ENCODE peak calls at places on chromosomes 16 and 17, in five cellular contexts. One of them, this sample, is unnamed.

GRCh38 chr16:14384745-14385144 is 245.3 kb downstream of the PARN start:
- DNase-seq in heart left ventricle: no peak
- DNase-seq in upper lobe of right lung: no peak
- DNase-seq in H1: no peak
- DNase-seq in A549: no peak
- DNase-seq in this sample: no peak

GRCh38 chr16:8600144-8600856 is 10.0 kb upstream of the TMEM114 start:
- DNase-seq in upper lobe of right lung: no peak
- DNase-seq in H1: no peak
- DNase-seq in heart left ventricle: no peak
- DNase-seq in A549: no peak
- DNase-seq in this sample: no peak

GRCh38 chr16:89729863-89730574 is 8.7 kb downstream of the ZNF276 start:
- DNase-seq in upper lobe of right lung: no peak
- DNase-seq in heart left ventricle: no peak
- DNase-seq in H1: no peak
- DNase-seq in A549: no peak
- DNase-seq in this sample: peak

GRCh38 chr17:42291136-42291535 is 2.8 kb downstream of the STAT5A start:
- DNase-seq in upper lobe of right lung: peak
- DNase-seq in A549: no peak
- DNase-seq in heart left ventricle: peak
- DNase-seq in H1: no peak
- DNase-seq in this sample: no peak

GRCh38 chr17:38330941-38331411 is 12.8 kb downstream of the GPR179 start:
- DNase-seq in A549: no peak
- DNase-seq in heart left ventricle: no peak
- DNase-seq in upper lobe of right lung: peak
- DNase-seq in H1: no peak
- DNase-seq in this sample: no peak

GRCh38 chr17:27245230-27245696 is 48.7 kb upstream of the WSB1 start:
- DNase-seq in A549: peak
- DNase-seq in heart left ventricle: peak
- DNase-seq in H1: peak
- DNase-seq in upper lobe of right lung: peak
- DNase-seq in this sample: peak

GRCh38 chr17:12928736-12929135 is 89.1 kb downstream of the ELAC2 start:
- DNase-seq in A549: peak
- DNase-seq in heart left ventricle: no peak
- DNase-seq in upper lobe of right lung: no peak
- DNase-seq in H1: no peak
- DNase-seq in this sample: no peak

GRCh38 chr17:41835800-41836549 is at the start of gene NT5C3B:
- DNase-seq in upper lobe of right lung: peak
- DNase-seq in H1: peak
- DNase-seq in A549: peak
- DNase-seq in heart left ventricle: peak
- DNase-seq in this sample: peak

GRCh38 chr16:3022208-3022696 is 1.5 kb downstream of the HCFC1R1 start:
- DNase-seq in heart left ventricle: peak
- DNase-seq in H1: peak
- DNase-seq in A549: peak
- DNase-seq in upper lobe of right lung: peak
- DNase-seq in this sample: peak

GRCh38 chr17:16910341-16910740 is 61.6 kb downstream of the TNFRSF13B start:
- DNase-seq in heart left ventricle: no peak
- DNase-seq in A549: no peak
- DNase-seq in upper lobe of right lung: no peak
- DNase-seq in H1: peak
- DNase-seq in this sample: no peak

GRCh38 chr17:77330602-77331081 is 189.9 kb downstream of the SEC14L1 start:
- DNase-seq in H1: no peak
- DNase-seq in upper lobe of right lung: peak
- DNase-seq in heart left ventricle: peak
- DNase-seq in A549: no peak
- DNase-seq in this sample: no peak

GRCh38 chr17:43931062-43931571 is 11.2 kb downstream of the PPY start:
- DNase-seq in upper lobe of right lung: no peak
- DNase-seq in H1: no peak
- DNase-seq in heart left ventricle: no peak
- DNase-seq in A549: peak
- DNase-seq in this sample: no peak

GRCh38 chr17:63983326-63983725 is 10.6 kb upstream of the SCN4A start:
- DNase-seq in heart left ventricle: peak
- DNase-seq in upper lobe of right lung: no peak
- DNase-seq in H1: no peak
- DNase-seq in A549: no peak
- DNase-seq in this sample: no peak

GRCh38 chr17:63986842-63987615 is 11.1 kb upstream of the PRR29 start:
- DNase-seq in H1: no peak
- DNase-seq in heart left ventricle: no peak
- DNase-seq in upper lobe of right lung: no peak
- DNase-seq in A549: no peak
- DNase-seq in this sample: no peak

GRCh38 chr17:63985387-63986140 is 12.6 kb upstream of the PRR29 start:
- DNase-seq in heart left ventricle: no peak
- DNase-seq in upper lobe of right lung: no peak
- DNase-seq in A549: no peak
- DNase-seq in H1: peak
- DNase-seq in this sample: no peak

GRCh38 chr17:63984651-63985386 is 12.1 kb upstream of the SCN4A start:
- DNase-seq in heart left ventricle: peak
- DNase-seq in H1: no peak
- DNase-seq in upper lobe of right lung: no peak
- DNase-seq in A549: peak
- DNase-seq in this sample: no peak

GRCh38 chr17:63984206-63984605 is 11.5 kb upstream of the SCN4A start:
- DNase-seq in heart left ventricle: no peak
- DNase-seq in A549: no peak
- DNase-seq in upper lobe of right lung: no peak
- DNase-seq in H1: no peak
- DNase-seq in this sample: no peak
- H3K4me3 ChIP-seq in heart left ventricle: no peak
- H3K4me3 ChIP-seq in A549: no peak
- H3K4me3 ChIP-seq in upper lobe of right lung: no peak
- H3K4me3 ChIP-seq in H1: no peak
- H3K4me3 ChIP-seq in this sample: no peak

GRCh38 chr16:71626018-71626857 is at the start of gene MARVELD3:
- DNase-seq in upper lobe of right lung: peak
- DNase-seq in heart left ventricle: no peak
- DNase-seq in A549: no peak
- DNase-seq in H1: peak
- DNase-seq in this sample: no peak
- TF ChIP-seq CTCF in upper lobe of right lung: no peak
- TF ChIP-seq CTCF in heart left ventricle: no peak
- TF ChIP-seq CTCF in A549: no peak
- TF ChIP-seq CTCF in H1: peak
- TF ChIP-seq CTCF in this sample: no peak

GRCh38 chr17:45424769-45425124 is 7.9 kb downstream of the ARHGAP27 start:
- DNase-seq in upper lobe of right lung: no peak
- DNase-seq in A549: no peak
- DNase-seq in H1: no peak
- DNase-seq in heart left ventricle: no peak
- DNase-seq in this sample: no peak
- H3K4me3 ChIP-seq in upper lobe of right lung: peak
- H3K4me3 ChIP-seq in A549: peak
- H3K4me3 ChIP-seq in H1: peak
- H3K4me3 ChIP-seq in heart left ventricle: peak
- H3K4me3 ChIP-seq in this sample: no peak

GRCh38 chr16:66661210-66661560 is 35.4 kb downstream of the CMTM4 start:
- DNase-seq in H1: no peak
- DNase-seq in upper lobe of right lung: no peak
- DNase-seq in heart left ventricle: no peak
- DNase-seq in A549: no peak
- DNase-seq in this sample: peak

GRCh38 chr16:66660422-66661209 is 35.9 kb downstream of the CMTM4 start:
- DNase-seq in heart left ventricle: peak
- DNase-seq in upper lobe of right lung: peak
- DNase-seq in A549: peak
- DNase-seq in H1: no peak
- DNase-seq in this sample: peak

GRCh38 chr16:66658860-66659190 is 37.7 kb downstream of the CMTM4 start:
- DNase-seq in A549: no peak
- DNase-seq in H1: no peak
- DNase-seq in upper lobe of right lung: no peak
- DNase-seq in heart left ventricle: no peak
- DNase-seq in this sample: no peak

GRCh38 chr16:66658143-66658859 is 38.2 kb downstream of the CMTM4 start:
- DNase-seq in upper lobe of right lung: no peak
- DNase-seq in A549: no peak
- DNase-seq in H1: no peak
- DNase-seq in heart left ventricle: no peak
- DNase-seq in this sample: no peak

DNA sequence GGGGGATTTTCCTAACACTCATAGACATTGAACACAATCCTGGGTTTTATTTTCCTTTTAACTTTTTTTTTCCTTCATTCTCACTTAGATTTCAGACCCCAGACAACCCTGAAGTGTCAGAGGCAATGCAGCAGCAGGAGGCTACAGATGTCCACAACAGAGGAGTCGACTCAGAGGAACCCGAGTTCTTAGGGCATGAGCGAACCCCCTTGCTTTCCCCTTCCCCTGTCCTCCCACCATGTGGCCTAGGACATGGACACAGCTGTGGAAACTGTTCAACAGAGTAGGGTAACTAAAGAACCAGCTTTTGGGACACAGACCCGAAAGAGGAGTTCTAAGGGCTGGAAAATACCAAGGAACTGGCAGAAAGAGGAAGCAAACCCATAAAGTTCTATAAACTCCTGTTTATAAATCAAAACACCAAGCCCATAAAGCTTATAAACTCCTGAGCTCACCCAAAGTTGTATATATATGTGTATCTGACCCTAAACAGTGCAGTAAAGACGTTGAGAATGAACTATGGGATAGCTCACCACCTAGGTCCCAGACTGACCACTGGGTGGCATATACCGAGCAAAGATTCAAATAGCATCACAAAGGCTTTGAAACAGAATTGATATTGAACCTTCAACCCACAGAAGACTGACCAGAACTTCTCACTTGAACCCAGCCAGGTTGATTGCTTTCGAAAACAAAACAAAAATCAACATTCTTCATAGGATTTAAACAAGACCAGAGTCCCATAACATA is 33.9 kb downstream of the CMTM4 start:
- DNase-seq in upper lobe of right lung: no peak
- DNase-seq in A549: peak
- DNase-seq in H1: no peak
- DNase-seq in heart left ventricle: no peak
- DNase-seq in this sample: peak
- TF ChIP-seq CTCF in upper lobe of right lung: peak
- TF ChIP-seq CTCF in A549: peak
- TF ChIP-seq CTCF in H1: peak
- TF ChIP-seq CTCF in heart left ventricle: peak
- TF ChIP-seq CTCF in this sample: peak

DNA sequence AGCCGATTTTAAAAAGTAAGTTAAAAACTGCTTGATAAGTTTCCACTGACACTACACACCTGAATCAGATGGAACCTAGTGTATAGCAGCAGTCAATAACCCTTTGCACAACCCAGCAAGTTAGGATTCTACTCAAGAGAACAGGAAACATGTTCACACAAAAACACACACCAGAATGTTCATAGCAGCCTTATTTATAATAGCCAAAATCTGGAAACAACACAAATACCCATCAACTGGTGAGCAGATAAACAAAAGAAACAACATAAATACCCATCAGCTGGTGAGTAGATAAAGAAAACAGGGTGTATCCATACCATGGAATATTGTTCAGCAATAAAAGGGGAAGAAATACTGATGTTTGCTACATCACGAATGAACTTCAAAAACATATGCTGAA is 2.7 kb upstream of the CDH11 start:
- DNase-seq in upper lobe of right lung: no peak
- DNase-seq in A549: no peak
- DNase-seq in H1: no peak
- DNase-seq in heart left ventricle: no peak
- DNase-seq in this sample: no peak
- H3K4me3 ChIP-seq in upper lobe of right lung: peak
- H3K4me3 ChIP-seq in A549: no peak
- H3K4me3 ChIP-seq in H1: no peak
- H3K4me3 ChIP-seq in heart left ventricle: no peak
- H3K4me3 ChIP-seq in this sample: no peak

DNA sequence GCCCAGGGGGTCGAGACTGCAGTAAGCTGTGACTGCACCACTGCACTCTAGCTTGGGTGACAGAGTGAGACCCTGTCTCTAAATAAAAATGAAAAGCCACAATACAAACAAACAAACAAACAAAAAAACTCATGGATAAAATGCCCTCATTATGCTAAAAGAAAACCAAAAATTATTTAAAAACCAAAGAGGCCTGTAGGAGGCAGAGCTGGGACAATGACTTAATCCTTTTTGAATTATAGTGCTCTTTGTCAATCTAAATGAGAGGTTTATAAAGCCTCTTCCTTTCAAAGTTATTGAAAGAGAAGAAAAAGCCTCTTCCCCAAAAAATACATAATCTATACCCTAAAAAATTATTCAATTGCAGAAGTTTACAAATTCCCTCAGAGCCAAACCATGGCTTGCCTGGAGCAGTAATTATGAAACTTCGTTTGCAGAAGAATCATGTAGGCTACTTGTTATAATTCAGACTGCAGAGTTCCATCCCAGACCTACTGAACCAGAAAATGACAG is 18.5 kb downstream of the CRLF3 start:
- DNase-seq in upper lobe of right lung: no peak
- DNase-seq in heart left ventricle: no peak
- DNase-seq in A549: no peak
- DNase-seq in H1: no peak
- DNase-seq in this sample: no peak
- TF ChIP-seq CTCF in upper lobe of right lung: peak
- TF ChIP-seq CTCF in heart left ventricle: no peak
- TF ChIP-seq CTCF in A549: peak
- TF ChIP-seq CTCF in H1: no peak
- TF ChIP-seq CTCF in this sample: no peak

DNA sequence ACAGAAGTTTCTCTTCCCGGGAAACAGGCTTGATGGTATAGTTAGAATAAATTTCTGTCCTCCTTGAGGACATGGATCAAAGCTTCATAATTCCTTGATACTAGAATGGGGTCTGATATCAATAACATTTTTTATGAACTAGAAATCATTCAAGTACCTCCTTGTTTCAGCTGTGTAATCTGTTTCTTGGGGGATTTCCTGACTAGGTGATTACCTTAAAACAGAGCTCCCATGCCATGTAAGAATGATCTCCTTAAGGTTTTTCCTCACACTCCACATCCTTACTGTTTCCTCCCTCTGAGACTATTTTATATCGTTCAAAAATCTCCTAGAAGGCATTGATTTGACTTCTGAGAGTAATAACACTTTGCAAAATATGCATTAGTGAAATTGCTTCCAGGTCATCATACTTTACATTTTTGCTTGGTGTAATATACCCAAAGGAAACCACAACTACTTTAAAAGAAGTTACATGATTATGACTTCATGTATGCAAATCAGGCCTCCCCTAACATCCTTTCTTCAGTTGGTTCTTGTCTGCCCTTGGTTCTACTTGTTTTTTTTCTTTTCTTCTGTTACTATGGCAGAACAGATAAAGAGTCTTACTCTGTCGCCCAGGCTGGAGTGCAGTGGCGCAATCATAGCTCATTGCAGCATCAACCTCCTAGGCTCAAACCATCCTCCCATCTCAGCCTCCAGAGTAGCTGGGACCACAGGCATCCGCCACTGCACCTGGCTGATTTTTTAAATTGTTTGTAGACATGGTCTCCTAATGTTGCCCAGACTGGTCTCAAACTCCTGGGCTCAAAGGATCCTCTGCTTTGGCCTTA is 388.8 kb downstream of the ZFHX3 start:
- DNase-seq in upper lobe of right lung: no peak
- DNase-seq in heart left ventricle: no peak
- DNase-seq in H1: no peak
- DNase-seq in A549: no peak
- DNase-seq in this sample: no peak
- H3K4me3 ChIP-seq in upper lobe of right lung: no peak
- H3K4me3 ChIP-seq in heart left ventricle: no peak
- H3K4me3 ChIP-seq in H1: no peak
- H3K4me3 ChIP-seq in A549: no peak
- H3K4me3 ChIP-seq in this sample: no peak

This sample was measured in BE2C.